ENCODE peak calls at places on chromosome 3, in nine cellular contexts. C is EH; P is left ventricle myocardium inferior; W is heart left ventricle; T is CD8-positive, alpha-beta memory T cell; N is HTR-8/SVneo; U is iris pigment epithelial cell; D is left ventricle myocardium superior; E is Calu3. X is an unnamed sample.

GRCh38 chr3:101816215-101817149 is 32.8 kb upstream of the NFKBIZ start:
- DNase-seq in C (peak), P (no peak), W (no peak), T (no peak), N (no peak), U (no peak), D (no peak), E (no peak), X (no peak)

GRCh38 chr3:170725285-170725731 is 139.4 kb upstream of the SLC7A14 start:
- DNase-seq in C (no peak), P (no peak), W (no peak), T (no peak), N (no peak), U (peak), D (no peak), E (no peak), X (no peak)

GRCh38 chr3:186219211-186219638 is 110.3 kb upstream of the ETV5 start:
- DNase-seq in C (no peak), P (peak), W (no peak), T (no peak), N (no peak), U (no peak), D (peak), E (no peak), X (no peak)

GRCh38 chr3:140128217-140129137 is 193.5 kb downstream of the CLSTN2 start:
- DNase-seq in C (peak), P (peak), W (no peak), T (no peak), N (peak), U (peak), D (peak), E (peak), X (peak)

GRCh38 chr3:123076496-123077418 is 9.9 kb downstream of the PDIA5 start:
- DNase-seq in C (no peak), P (peak), W (peak), T (no peak), N (no peak), U (no peak), D (peak), E (peak), X (peak)

GRCh38 chr3:12994607-12995388 is 78.4 kb downstream of the IQSEC1 start:
- DNase-seq in C (peak), P (peak), W (peak), T (peak), N (peak), U (peak), D (peak), E (peak), X (peak)

GRCh38 chr3:178777718-178778411 is 241.6 kb downstream of the KCNMB2 start:
- DNase-seq in C (peak), P (no peak), W (no peak), T (no peak), N (peak), U (peak), D (no peak), E (no peak), X (no peak)

GRCh38 chr3:141486416-141486734 is 452 bp upstream of the RASA2 start:
- DNase-seq in C (no peak), P (no peak), W (no peak), T (no peak), N (no peak), U (peak), D (no peak), E (no peak), X (no peak)

GRCh38 chr3:45994661-45995369 is 809 bp downstream of the FYCO1 start:
- DNase-seq in C (peak), P (no peak), W (no peak), T (peak), N (no peak), U (peak), D (peak), E (no peak), X (no peak)

GRCh38 chr3:129231331-129232119 is 17.9 kb upstream of the COPG1 start:
- DNase-seq in C (peak), P (no peak), W (no peak), T (no peak), N (no peak), U (peak), D (no peak), E (no peak), X (no peak)

X was measured in thyroid gland.